ENCODE peak calls at places on chromosomes 7 and 10, in six cellular contexts. One of them, this sample, is unnamed.

GRCh38 chr10:103733002-103733419 is 122.4 kb downstream of the SH3PXD2A start:
- DNase-seq in OCI-LY7: no peak
- DNase-seq in bronchial epithelial cell: no peak
- DNase-seq in osteocyte: no peak
- DNase-seq in CD8-positive, alpha-beta T cell: no peak
- DNase-seq in upper lobe of right lung: no peak
- DNase-seq in this sample: no peak

GRCh38 chr10:21191512-21191911 is 294.4 kb upstream of the NEBL start:
- DNase-seq in OCI-LY7: no peak
- DNase-seq in bronchial epithelial cell: no peak
- DNase-seq in osteocyte: no peak
- DNase-seq in CD8-positive, alpha-beta T cell: no peak
- DNase-seq in upper lobe of right lung: no peak
- DNase-seq in this sample: peak

GRCh38 chr7:116671111-116671510 is 885 bp upstream of the MET start:
- DNase-seq in OCI-LY7: no peak
- DNase-seq in bronchial epithelial cell: peak
- DNase-seq in osteocyte: no peak
- DNase-seq in CD8-positive, alpha-beta T cell: no peak
- DNase-seq in upper lobe of right lung: no peak
- DNase-seq in this sample: no peak

GRCh38 chr10:129910861-129911260 is 53.2 kb downstream of the EBF3 start:
- DNase-seq in OCI-LY7: no peak
- DNase-seq in bronchial epithelial cell: no peak
- DNase-seq in osteocyte: no peak
- DNase-seq in CD8-positive, alpha-beta T cell: no peak
- DNase-seq in upper lobe of right lung: no peak
- DNase-seq in this sample: no peak

GRCh38 chr10:73837072-73837471 is 25.7 kb upstream of the NDST2 start:
- DNase-seq in OCI-LY7: no peak
- DNase-seq in bronchial epithelial cell: no peak
- DNase-seq in osteocyte: no peak
- DNase-seq in CD8-positive, alpha-beta T cell: no peak
- DNase-seq in upper lobe of right lung: no peak
- DNase-seq in this sample: no peak

GRCh38 chr7:30433082-30433481 is 45.5 kb downstream of the NOD1 start:
- DNase-seq in OCI-LY7: no peak
- DNase-seq in bronchial epithelial cell: no peak
- DNase-seq in osteocyte: no peak
- DNase-seq in CD8-positive, alpha-beta T cell: no peak
- DNase-seq in upper lobe of right lung: peak
- DNase-seq in this sample: no peak

GRCh38 chr7:155193716-155194115 is 104.0 kb upstream of the INSIG1 start:
- DNase-seq in OCI-LY7: no peak
- DNase-seq in bronchial epithelial cell: no peak
- DNase-seq in osteocyte: no peak
- DNase-seq in CD8-positive, alpha-beta T cell: no peak
- DNase-seq in upper lobe of right lung: no peak
- DNase-seq in this sample: no peak

GRCh38 chr10:58952162-58952561 is 224.3 kb upstream of the PHYHIPL start:
- DNase-seq in OCI-LY7: no peak
- DNase-seq in bronchial epithelial cell: no peak
- DNase-seq in osteocyte: no peak
- DNase-seq in CD8-positive, alpha-beta T cell: no peak
- DNase-seq in upper lobe of right lung: no peak
- DNase-seq in this sample: no peak

GRCh38 chr10:61028861-61029361 is 84.9 kb upstream of the RHOBTB1 start:
- DNase-seq in OCI-LY7: no peak
- DNase-seq in bronchial epithelial cell: peak
- DNase-seq in osteocyte: no peak
- DNase-seq in CD8-positive, alpha-beta T cell: no peak
- DNase-seq in upper lobe of right lung: no peak
- DNase-seq in this sample: no peak

GRCh38 chr7:70104243-70104642 is 506.0 kb downstream of the AUTS2 start:
- DNase-seq in OCI-LY7: no peak
- DNase-seq in bronchial epithelial cell: no peak
- DNase-seq in osteocyte: no peak
- DNase-seq in CD8-positive, alpha-beta T cell: no peak
- DNase-seq in upper lobe of right lung: no peak
- DNase-seq in this sample: no peak

GRCh38 chr10:56547163-56547562 is 186.1 kb upstream of the ZWINT start:
- DNase-seq in OCI-LY7: peak
- DNase-seq in bronchial epithelial cell: no peak
- DNase-seq in osteocyte: no peak
- DNase-seq in CD8-positive, alpha-beta T cell: no peak
- DNase-seq in upper lobe of right lung: no peak
- DNase-seq in this sample: no peak

GRCh38 chr10:131230166-131230565 is 81.4 kb downstream of the TCERG1L start:
- DNase-seq in OCI-LY7: no peak
- DNase-seq in bronchial epithelial cell: no peak
- DNase-seq in osteocyte: no peak
- DNase-seq in CD8-positive, alpha-beta T cell: no peak
- DNase-seq in upper lobe of right lung: no peak
- DNase-seq in this sample: no peak

GRCh38 chr10:127556911-127557310 is 7.8 kb downstream of the NPS start:
- DNase-seq in OCI-LY7: no peak
- DNase-seq in bronchial epithelial cell: no peak
- DNase-seq in osteocyte: no peak
- DNase-seq in CD8-positive, alpha-beta T cell: no peak
- DNase-seq in upper lobe of right lung: no peak
- DNase-seq in this sample: no peak

GRCh38 chr10:113473851-113474250 is 79.0 kb upstream of the HABP2 start:
- DNase-seq in OCI-LY7: no peak
- DNase-seq in bronchial epithelial cell: no peak
- DNase-seq in osteocyte: peak
- DNase-seq in CD8-positive, alpha-beta T cell: no peak
- DNase-seq in upper lobe of right lung: no peak
- DNase-seq in this sample: peak

GRCh38 chr7:139054101-139054500 is 18.3 kb upstream of the ZC3HAV1L start:
- DNase-seq in OCI-LY7: no peak
- DNase-seq in bronchial epithelial cell: no peak
- DNase-seq in osteocyte: no peak
- DNase-seq in CD8-positive, alpha-beta T cell: no peak
- DNase-seq in upper lobe of right lung: no peak
- DNase-seq in this sample: no peak